ENCODE peak calls at places on chromosomes 16 and 17, in four cellular contexts. One of them, this sample, is unnamed.

GRCh38 chr16:84879569-84880487 is 60.0 kb downstream of the CRISPLD2 start:
- DNase-seq in SK-N-SH: no peak
- DNase-seq in HCT116: peak; percentile 38
- DNase-seq in HepG2: no peak
- DNase-seq in this sample: no peak

GRCh38 chr16:10349851-10350250 is 36.0 kb upstream of the ATF7IP2 start:
- DNase-seq in SK-N-SH: no peak
- DNase-seq in HCT116: no peak
- DNase-seq in HepG2: no peak
- DNase-seq in this sample: no peak

GRCh38 chr17:42553866-42554249 is 1.1 kb downstream of the HSD17B1 start:
- DNase-seq in HCT116: no peak
- DNase-seq in SK-N-SH: peak; percentile 68
- DNase-seq in HepG2: no peak
- DNase-seq in this sample: no peak

GRCh38 chr17:8997994-8998628 is 23.2 kb upstream of the NTN1 start:
- DNase-seq in HepG2: peak; percentile 41
- DNase-seq in HCT116: peak; percentile 51
- DNase-seq in SK-N-SH: peak; percentile 62
- DNase-seq in this sample: peak; percentile 85

GRCh38 chr16:69187387-69187890 is 475 bp downstream of the SNTB2 start:
- DNase-seq in HepG2: no peak
- DNase-seq in HCT116: no peak
- DNase-seq in SK-N-SH: peak; percentile 87
- DNase-seq in this sample: peak; percentile 72

GRCh38 chr17:18281815-18282214 is 21.4 kb downstream of the MIEF2 start:
- DNase-seq in HCT116: no peak
- DNase-seq in SK-N-SH: no peak
- DNase-seq in HepG2: no peak
- DNase-seq in this sample: no peak

GRCh38 chr16:65148804-65149203 is 26.9 kb upstream of the CDH11 start:
- DNase-seq in HCT116: no peak
- DNase-seq in SK-N-SH: no peak
- DNase-seq in HepG2: no peak
- DNase-seq in this sample: no peak

GRCh38 chr16:67116388-67117311 is 6.9 kb downstream of the PHAF1 start:
- DNase-seq in HepG2: peak; percentile 66
- DNase-seq in SK-N-SH: no peak
- DNase-seq in HCT116: no peak
- DNase-seq in this sample: no peak

GRCh38 chr17:39928868-39929651 is 1.5 kb downstream of the LRRC3C start:
- DNase-seq in SK-N-SH: no peak
- DNase-seq in HepG2: no peak
- DNase-seq in HCT116: peak; percentile 19
- DNase-seq in this sample: no peak

GRCh38 chr17:75133001-75133400 is 1.5 kb upstream of the NT5C start:
- DNase-seq in HCT116: no peak
- DNase-seq in SK-N-SH: no peak
- DNase-seq in HepG2: peak; percentile 51
- DNase-seq in this sample: no peak

GRCh38 chr17:4040784-4041183 is 76.5 kb upstream of the ATP2A3 start:
- DNase-seq in SK-N-SH: no peak
- DNase-seq in HCT116: no peak
- DNase-seq in HepG2: no peak
- DNase-seq in this sample: no peak

GRCh38 chr17:55742272-55743102 is 8.4 kb upstream of the PCTP start:
- DNase-seq in SK-N-SH: no peak
- DNase-seq in HCT116: no peak
- DNase-seq in HepG2: peak; percentile 28
- DNase-seq in this sample: no peak

GRCh38 chr17:6591599-6592158 is 35.3 kb upstream of the PITPNM3 start:
- DNase-seq in HepG2: peak; percentile 22
- DNase-seq in SK-N-SH: no peak
- DNase-seq in HCT116: no peak
- DNase-seq in this sample: no peak

GRCh38 chr17:82050152-82050760 is 1.4 kb downstream of the RFNG start:
- DNase-seq in HepG2: no peak
- DNase-seq in HCT116: no peak
- DNase-seq in SK-N-SH: no peak
- DNase-seq in this sample: no peak

GRCh38 chr17:3712811-3713463 is 10.8 kb upstream of the HASPIN start:
- DNase-seq in HCT116: no peak
- DNase-seq in SK-N-SH: no peak
- DNase-seq in HepG2: no peak
- DNase-seq in this sample: no peak

GRCh38 chr16:4744758-4745569 is 10.6 kb downstream of the DNAAF8 start:
- DNase-seq in HCT116: no peak
- DNase-seq in HepG2: no peak
- DNase-seq in SK-N-SH: peak; percentile 41
- DNase-seq in this sample: no peak
- TF ChIP-seq SIN3A in HCT116: no peak
- TF ChIP-seq SIN3A in HepG2: no peak
- TF ChIP-seq SIN3A in SK-N-SH: no peak
- TF ChIP-seq SIN3A in this sample: no peak

GRCh38 chr16:27313422-27314160 is at the start of gene IL4R:
- DNase-seq in HCT116: peak; percentile 22
- DNase-seq in HepG2: peak; percentile 94
- DNase-seq in SK-N-SH: peak; percentile 74
- DNase-seq in this sample: peak; percentile 73
- TF ChIP-seq POLR2AphosphoS5 in HCT116: peak; percentile 18
- TF ChIP-seq POLR2AphosphoS5 in HepG2: peak; percentile 75
- TF ChIP-seq POLR2AphosphoS5 in SK-N-SH: no peak
- TF ChIP-seq POLR2AphosphoS5 in this sample: no peak

DNA sequence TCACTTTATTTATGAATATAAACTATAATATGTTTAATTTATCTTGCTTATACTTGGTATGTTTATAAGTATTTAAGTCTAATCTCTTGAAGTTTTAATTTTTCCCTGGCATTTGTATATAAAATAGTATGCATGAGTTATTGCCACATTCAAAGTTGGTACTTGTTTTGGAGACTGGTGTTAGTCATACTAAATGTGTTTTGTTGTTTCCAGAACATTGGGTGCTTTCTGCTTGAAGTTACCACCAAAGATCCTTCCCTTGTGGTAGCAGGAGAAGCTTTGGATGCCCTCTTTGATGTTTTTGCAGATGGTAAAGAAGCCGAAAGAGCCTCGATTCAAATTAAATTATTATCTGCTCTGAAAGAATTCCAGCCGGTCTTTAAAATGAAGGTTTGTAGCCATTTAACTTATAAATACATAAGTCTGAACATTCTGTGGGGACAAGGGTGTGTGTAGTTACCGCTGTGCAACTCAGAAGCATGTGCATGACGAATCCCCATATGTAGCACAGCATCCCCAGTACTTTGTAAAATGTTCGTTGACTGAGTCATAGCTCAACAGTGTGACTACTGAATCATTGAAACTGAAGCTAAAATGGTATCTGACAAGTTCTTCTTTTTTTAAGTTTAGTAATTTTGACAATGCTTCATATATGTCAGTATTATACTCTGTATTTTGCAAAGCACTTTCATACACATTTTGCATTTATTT is 36.4 kb downstream of the HEATR3 start:
- DNase-seq in HCT116: no peak
- DNase-seq in SK-N-SH: no peak
- DNase-seq in HepG2: no peak
- DNase-seq in this sample: no peak
- TF ChIP-seq SIN3A in HCT116: no peak
- TF ChIP-seq SIN3A in SK-N-SH: no peak
- TF ChIP-seq SIN3A in HepG2: no peak
- TF ChIP-seq SIN3A in this sample: no peak

GRCh38 chr16:11674818-11675560 is 6.7 kb downstream of the SNN start:
- DNase-seq in HCT116: peak; percentile 15
- DNase-seq in HepG2: no peak
- DNase-seq in SK-N-SH: no peak
- DNase-seq in this sample: no peak
- TF ChIP-seq POLR2AphosphoS5 in HCT116: no peak
- TF ChIP-seq POLR2AphosphoS5 in HepG2: no peak
- TF ChIP-seq POLR2AphosphoS5 in SK-N-SH: no peak
- TF ChIP-seq POLR2AphosphoS5 in this sample: no peak

GRCh38 chr17:45305532-45306087 is 11.2 kb downstream of the MAP3K14 start:
- DNase-seq in HCT116: no peak
- DNase-seq in HepG2: no peak
- DNase-seq in SK-N-SH: no peak
- DNase-seq in this sample: no peak
- TF ChIP-seq SIN3A in HCT116: no peak
- TF ChIP-seq SIN3A in HepG2: no peak
- TF ChIP-seq SIN3A in SK-N-SH: no peak
- TF ChIP-seq SIN3A in this sample: no peak

DNA sequence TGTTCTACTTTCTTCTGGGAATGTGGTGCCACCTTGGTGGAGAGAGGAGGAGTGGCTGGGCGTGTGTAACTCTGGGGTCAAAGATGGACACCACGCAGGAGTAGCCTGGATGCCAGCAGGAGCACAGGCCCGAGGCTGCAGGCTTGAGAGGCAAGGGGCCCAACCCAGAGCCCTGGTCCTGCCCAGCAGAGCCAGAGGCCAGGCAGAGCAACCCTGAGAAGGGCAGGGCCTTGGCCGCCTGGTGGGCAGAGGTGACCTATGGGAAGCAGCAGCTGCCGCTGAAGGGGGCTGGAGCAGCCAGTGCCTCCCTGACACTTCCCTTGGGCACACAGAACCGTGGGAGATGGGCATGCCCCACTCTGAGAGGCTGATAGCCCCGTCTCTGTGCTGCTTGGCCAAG is 18.0 kb upstream of the CPSF4L start:
- DNase-seq in HCT116: no peak
- DNase-seq in SK-N-SH: no peak
- DNase-seq in HepG2: no peak
- DNase-seq in this sample: no peak
- TF ChIP-seq POLR2AphosphoS5 in HCT116: no peak
- TF ChIP-seq POLR2AphosphoS5 in SK-N-SH: no peak
- TF ChIP-seq POLR2AphosphoS5 in HepG2: no peak
- TF ChIP-seq POLR2AphosphoS5 in this sample: no peak

GRCh38 chr17:7712111-7712771 is 5.3 kb upstream of the DNAH2 start:
- DNase-seq in HepG2: no peak
- DNase-seq in HCT116: no peak
- DNase-seq in SK-N-SH: peak; percentile 70
- DNase-seq in this sample: peak; percentile 62
- TF ChIP-seq SIN3A in HepG2: no peak
- TF ChIP-seq SIN3A in HCT116: no peak
- TF ChIP-seq SIN3A in SK-N-SH: no peak
- TF ChIP-seq SIN3A in this sample: no peak

GRCh38 chr16:81633680-81634379 is 145.3 kb upstream of the PLCG2 start:
- DNase-seq in HepG2: no peak
- DNase-seq in HCT116: no peak
- DNase-seq in SK-N-SH: no peak
- DNase-seq in this sample: no peak

GRCh38 chr16:81634380-81635121 is 144.5 kb upstream of the PLCG2 start:
- DNase-seq in HepG2: no peak
- DNase-seq in SK-N-SH: no peak
- DNase-seq in HCT116: no peak
- DNase-seq in this sample: no peak

GRCh38 chr16:81633147-81633619 is 145.9 kb upstream of the PLCG2 start:
- DNase-seq in HepG2: peak; percentile 16
- DNase-seq in SK-N-SH: no peak
- DNase-seq in HCT116: no peak
- DNase-seq in this sample: no peak

GRCh38 chr16:81630632-81631026 is 148.5 kb upstream of the PLCG2 start:
- DNase-seq in HepG2: no peak
- DNase-seq in HCT116: no peak
- DNase-seq in SK-N-SH: no peak
- DNase-seq in this sample: no peak

GRCh38 chr16:81632392-81633146 is 146.5 kb upstream of the PLCG2 start:
- DNase-seq in HepG2: no peak
- DNase-seq in HCT116: peak; percentile 93
- DNase-seq in SK-N-SH: no peak
- DNase-seq in this sample: no peak
- TF ChIP-seq POLR2AphosphoS5 in HepG2: no peak
- TF ChIP-seq POLR2AphosphoS5 in HCT116: peak; percentile 40
- TF ChIP-seq POLR2AphosphoS5 in SK-N-SH: no peak
- TF ChIP-seq POLR2AphosphoS5 in this sample: no peak

DNA sequence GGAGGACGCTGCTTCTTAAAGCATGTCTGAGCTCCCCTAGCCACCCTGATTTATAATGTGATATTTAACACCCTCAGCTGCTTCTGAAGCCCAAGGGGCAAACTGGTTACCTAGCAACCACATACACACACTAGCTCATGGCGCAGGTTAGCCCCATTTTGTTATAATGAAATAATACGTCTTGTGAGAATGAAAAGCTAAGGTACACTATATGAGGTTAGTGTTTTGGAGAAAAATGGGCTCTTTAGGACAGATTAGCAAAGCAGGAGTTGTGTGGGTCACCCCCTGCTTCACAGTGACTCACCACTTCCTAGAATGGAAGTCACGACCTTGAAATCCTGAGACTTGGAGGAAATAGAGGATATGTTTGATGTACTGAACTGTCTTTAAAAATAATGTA is 404.8 kb upstream of the HSBP1 start:
- DNase-seq in SK-N-SH: no peak
- DNase-seq in HepG2: no peak
- DNase-seq in HCT116: no peak
- DNase-seq in this sample: no peak
- TF ChIP-seq SIN3A in SK-N-SH: no peak
- TF ChIP-seq SIN3A in HepG2: no peak
- TF ChIP-seq SIN3A in HCT116: no peak
- TF ChIP-seq SIN3A in this sample: no peak

GRCh38 chr16:22239131-22239805 is 33.2 kb downstream of the EEF2K start:
- DNase-seq in SK-N-SH: no peak
- DNase-seq in HCT116: no peak
- DNase-seq in HepG2: no peak
- DNase-seq in this sample: no peak

GRCh38 chr16:22235839-22236745 is 30.0 kb downstream of the EEF2K start:
- DNase-seq in HepG2: no peak
- DNase-seq in SK-N-SH: no peak
- DNase-seq in HCT116: no peak
- DNase-seq in this sample: no peak

DNA sequence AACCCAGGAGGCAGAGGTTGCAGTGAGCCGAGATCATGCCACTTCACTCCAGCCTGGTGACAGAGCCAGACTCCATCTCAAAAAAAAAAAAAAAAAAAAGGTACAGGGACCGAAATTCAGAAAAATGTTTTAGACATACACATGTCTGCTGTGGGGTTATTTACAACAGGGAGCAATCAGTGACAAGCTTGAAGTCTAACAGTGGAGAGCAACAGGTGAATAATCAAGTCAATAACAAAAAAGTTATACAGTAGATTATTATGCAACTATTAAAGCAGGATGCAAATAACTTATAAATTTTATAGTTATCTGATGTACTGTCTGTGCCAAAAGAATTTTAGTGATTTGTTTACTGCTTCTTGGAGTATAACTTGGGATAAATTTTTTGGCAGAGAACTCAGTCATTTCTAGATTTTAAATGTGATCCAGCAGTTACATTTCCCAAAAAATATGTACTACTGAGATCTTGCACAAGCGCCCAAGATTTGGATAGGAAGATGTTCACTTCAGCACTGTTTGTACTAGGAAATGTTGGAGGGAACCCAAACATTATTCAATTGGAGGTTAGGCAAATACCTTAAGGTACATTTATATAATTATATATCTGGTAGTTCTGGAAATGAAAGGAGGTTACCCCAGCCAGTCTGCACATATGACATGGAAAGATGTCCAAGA is 34.1 kb downstream of the EEF2K start:
- DNase-seq in SK-N-SH: no peak
- DNase-seq in HCT116: no peak
- DNase-seq in HepG2: no peak
- DNase-seq in this sample: no peak
- TF ChIP-seq POLR2AphosphoS5 in SK-N-SH: no peak
- TF ChIP-seq POLR2AphosphoS5 in HCT116: no peak
- TF ChIP-seq POLR2AphosphoS5 in HepG2: no peak
- TF ChIP-seq POLR2AphosphoS5 in this sample: no peak

This sample was measured in H1.